ENCODE peak calls at places on chromosomes 6 and 20, in seven cellular contexts. G, P, Q, V, O, E and W are unnamed samples.

GRCh38 chr6:147700436-147701209 is 192.1 kb downstream of the SAMD5 start:
- DNase-seq in V (no peak), P (no peak), Q (no peak), O (no peak), E (no peak), G (no peak), W (no peak)

GRCh38 chr6:148854086-148854485 is 107.3 kb downstream of the UST start:
- DNase-seq in O (peak), P (no peak), V (no peak), G (peak), Q (no peak), E (no peak), W (no peak)

GRCh38 chr6:128239898-128240509 is 280.4 kb downstream of the PTPRK start:
- DNase-seq in G (no peak), P (no peak), E (no peak), Q (no peak), V (no peak), O (no peak), W (no peak)

GRCh38 chr6:148513145-148514071 is 170.8 kb downstream of the SASH1 start:
- DNase-seq in G (peak), E (no peak), P (no peak), O (peak), Q (no peak), V (peak), W (no peak)

GRCh38 chr20:62898093-62898964 is 28.0 kb downstream of the DIDO1 start:
- DNase-seq in E (no peak), O (no peak), P (no peak), V (no peak), Q (no peak), G (no peak), W (no peak)

GRCh38 chr6:17011985-17012384 is 89.9 kb upstream of the STMND1 start:
- DNase-seq in Q (no peak), V (no peak), O (no peak), P (no peak), E (no peak), G (no peak), W (no peak)

GRCh38 chr20:47352332-47353223 is 3.9 kb downstream of the ZMYND8 start:
- DNase-seq in O (peak), V (no peak), E (no peak), Q (no peak), G (peak), P (no peak), W (no peak)

GRCh38 chr20:1673424-1673823 is 15.8 kb upstream of the SIRPG start:
- DNase-seq in V (no peak), P (no peak), O (no peak), G (no peak), E (no peak), Q (no peak), W (no peak)

GRCh38 chr6:6461138-6461537 is 127.4 kb upstream of the LY86 start:
- DNase-seq in O (no peak), G (no peak), Q (no peak), P (no peak), E (no peak), V (no peak), W (no peak)

GRCh38 chr20:44083220-44083933 is 103.6 kb downstream of the JPH2 start:
- DNase-seq in O (peak), V (peak), P (peak), G (peak), Q (no peak), E (no peak), W (peak)

GRCh38 chr6:140909620-140910019 is 1223.1 kb upstream of the GJE1 start:
- DNase-seq in G (peak), V (peak), E (no peak), Q (no peak), P (no peak), O (no peak), W (no peak)

GRCh38 chr6:7004581-7005297 is 103.0 kb upstream of the RREB1 start:
- DNase-seq in E (no peak), P (no peak), Q (no peak), V (no peak), G (no peak), O (peak), W (peak)

GRCh38 chr6:20948531-20948930 is 414.3 kb downstream of the CDKAL1 start:
- DNase-seq in V (no peak), Q (no peak), E (no peak), G (no peak), O (no peak), P (no peak), W (no peak)

GRCh38 chr6:41824571-41825569 is 37.4 kb downstream of the TOMM6 start:
- DNase-seq in G (no peak), P (no peak), O (peak), Q (no peak), E (no peak), V (peak), W (no peak)

GRCh38 chr6:36697481-36697903 is at the start of gene RAB44:
- DNase-seq in V (no peak), E (no peak), O (no peak), Q (no peak), G (no peak), P (no peak), W (no peak)

GRCh38 chr6:118509009-118509617 is 39.0 kb upstream of the PLN start:
- DNase-seq in P (peak), E (no peak), G (peak), O (peak), Q (no peak), V (peak), W (peak)

GRCh38 chr6:57173056-57173885 is 1.1 kb downstream of the BAG2 start:
- DNase-seq in E (no peak), P (no peak), G (peak), Q (no peak), V (peak), O (peak), W (no peak)

GRCh38 chr6:75437451-75438185 is 56.0 kb downstream of the FILIP1 start:
- DNase-seq in Q (no peak), O (peak), G (peak), E (no peak), V (peak), P (no peak), W (peak)

GRCh38 chr6:63724721-63725120 is 89.1 kb downstream of the PHF3 start:
- DNase-seq in P (no peak), O (no peak), V (no peak), Q (no peak), G (no peak), E (no peak), W (no peak)

GRCh38 chr6:130993292-130993765 is 69.7 kb downstream of the EPB41L2 start:
- DNase-seq in V (no peak), G (no peak), O (peak), P (no peak), E (no peak), Q (no peak), W (no peak)

GRCh38 chr20:37519508-37520416 is 1.3 kb upstream of the NNAT start:
- DNase-seq in V (no peak), E (no peak), P (no peak), Q (no peak), O (no peak), G (no peak), W (no peak)

GRCh38 chr6:163416640-163417253 is 2.2 kb downstream of the QKI start:
- DNase-seq in G (peak), E (peak), V (peak), Q (peak), P (peak), O (peak), W (peak)

GRCh38 chr6:154432533-154433476 is 76.2 kb upstream of the IPCEF1 start:
- DNase-seq in O (peak), E (no peak), V (no peak), P (no peak), Q (peak), G (peak), W (no peak)

GRCh38 chr6:92538296-92538695 is 881.1 kb downstream of the EPHA7 start:
- DNase-seq in P (peak), V (no peak), G (no peak), E (no peak), Q (no peak), O (peak), W (no peak)

GRCh38 chr6:2783188-2783957 is 18.2 kb downstream of the WRNIP1 start:
- DNase-seq in G (peak), Q (no peak), V (peak), P (no peak), O (no peak), E (no peak), W (no peak)

GRCh38 chr6:135592276-135592675 is 94.7 kb upstream of the AHI1 start:
- DNase-seq in P (no peak), E (no peak), G (no peak), Q (no peak), O (no peak), V (no peak), W (no peak)

GRCh38 chr6:20751293-20751946 is 217.2 kb downstream of the CDKAL1 start:
- DNase-seq in O (no peak), E (no peak), G (no peak), P (no peak), V (peak), Q (no peak), W (no peak)

GRCh38 chr6:153059757-153060156 is 57.2 kb upstream of the MTRF1L start:
- DNase-seq in E (no peak), P (no peak), O (no peak), G (no peak), V (no peak), Q (no peak), W (no peak)

GRCh38 chr20:47370850-47371782 is 14.6 kb upstream of the ZMYND8 start:
- DNase-seq in Q (no peak), P (no peak), O (no peak), E (no peak), V (no peak), G (no peak), W (no peak)

GRCh38 chr20:53244711-53245110 is 272.6 kb downstream of the TSHZ2 start:
- DNase-seq in Q (no peak), P (no peak), O (no peak), G (no peak), E (no peak), V (no peak), W (no peak)

GRCh38 chr20:33684533-33685327 is 1.5 kb downstream of the E2F1 start:
- DNase-seq in Q (no peak), E (no peak), P (no peak), V (no peak), G (no peak), O (no peak), W (no peak)

GRCh38 chr6:123518441-123519190 is 118.1 kb downstream of the TRDN start:
- DNase-seq in E (no peak), V (no peak), G (peak), P (no peak), O (no peak), Q (no peak), W (no peak)

GRCh38 chr6:164216368-164216767 is 801.9 kb downstream of the QKI start:
- DNase-seq in O (no peak), G (no peak), V (no peak), E (no peak), Q (no peak), P (no peak), W (no peak)

GRCh38 chr20:572752-573151 is 29.2 kb upstream of the CSNK2A1 start:
- DNase-seq in Q (no peak), E (no peak), G (no peak), P (no peak), V (no peak), O (no peak), W (no peak)

DNA sequence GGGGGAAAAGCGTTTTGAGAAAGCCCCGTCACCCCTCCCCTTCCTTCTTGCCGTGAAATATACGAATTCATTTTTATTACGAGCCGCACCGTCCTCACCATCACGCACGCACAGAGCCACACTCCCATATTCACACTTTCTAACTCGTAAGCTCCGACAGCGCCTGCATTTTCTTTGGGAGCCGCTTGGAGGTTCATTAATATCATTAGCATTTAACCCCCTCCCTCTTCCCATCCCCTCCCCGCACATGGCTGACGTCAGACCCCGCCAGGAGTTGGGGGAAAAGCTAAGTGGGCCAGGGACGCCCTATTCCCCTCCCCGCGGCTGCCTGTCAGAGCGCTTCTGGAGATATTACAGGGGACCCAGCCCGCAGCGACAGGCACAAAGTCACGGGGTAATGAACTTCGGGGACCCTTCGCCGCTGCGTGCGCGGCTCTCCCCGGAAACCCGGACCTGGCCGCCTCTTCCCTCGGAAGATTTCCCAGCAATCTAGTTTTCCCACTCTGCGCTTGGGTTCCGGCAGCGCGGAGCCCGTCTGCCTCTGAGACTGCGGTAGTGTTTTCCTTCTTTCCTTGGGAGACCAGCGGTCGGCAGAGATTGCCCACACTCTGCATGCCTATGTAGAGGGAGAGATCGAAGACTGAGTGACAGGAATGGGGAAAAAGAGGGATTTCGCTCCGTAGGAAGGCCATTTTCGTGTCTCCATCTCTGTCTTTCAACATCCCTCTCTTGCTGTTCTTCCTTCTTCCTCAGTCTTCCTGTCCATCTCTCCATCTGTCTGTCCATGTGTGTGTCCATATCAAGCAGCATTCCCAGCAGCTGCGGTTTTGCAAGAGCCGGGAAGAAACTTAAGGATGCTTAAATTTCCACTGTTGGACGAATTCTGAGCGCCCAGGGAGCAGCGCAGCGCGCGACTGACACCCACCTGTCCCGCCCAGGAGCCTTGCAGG is at the start of gene NR2E1:
- DNase-seq in G (peak), E (no peak), P (no peak), O (no peak), Q (no peak), V (peak), W (no peak)
- H3K4me3 ChIP-seq in G (peak), E (no peak), P (no peak), O (no peak), Q (no peak), V (no peak), W (no peak)

DNA sequence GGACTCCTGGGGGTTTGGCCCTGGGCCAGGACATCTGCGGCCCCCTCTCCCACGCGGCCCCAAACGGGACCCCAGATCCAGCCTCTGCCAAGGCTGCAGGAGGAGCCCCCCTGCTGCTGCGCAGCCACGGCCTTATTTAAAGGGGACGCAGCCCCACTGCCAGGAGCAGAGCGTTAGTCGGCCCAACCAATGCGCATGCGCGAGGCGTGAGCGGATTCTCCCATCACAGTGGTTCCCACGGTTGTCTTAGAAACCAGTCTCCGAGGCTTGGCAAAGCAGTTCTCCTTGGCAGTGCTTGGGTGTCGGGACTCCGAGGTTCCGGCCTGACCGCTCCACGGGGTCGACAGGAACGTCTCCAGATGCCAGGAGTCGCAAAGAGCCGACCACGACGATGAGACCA is 288.3 kb upstream of the ZNF337 start:
- DNase-seq in V (peak), Q (no peak), P (no peak), G (no peak), E (no peak), O (peak), W (peak)
- H3K4me3 ChIP-seq in V (peak), Q (peak), P (peak), G (no peak), E (peak), O (no peak), W (peak)

GRCh38 chr20:17465236-17465635 is 65.9 kb downstream of the BFSP1 start:
- DNase-seq in V (no peak), Q (no peak), G (no peak), P (no peak), E (no peak), O (no peak), W (no peak)

GRCh38 chr20:17461941-17462340 is 69.2 kb downstream of the BFSP1 start:
- DNase-seq in O (no peak), G (no peak), P (no peak), Q (no peak), E (no peak), V (no peak), W (no peak)

GRCh38 chr20:17457064-17457463 is 74.1 kb downstream of the BFSP1 start:
- DNase-seq in E (no peak), G (no peak), P (no peak), Q (no peak), V (no peak), O (no peak), W (no peak)

GRCh38 chr20:17456226-17456625 is 75.0 kb downstream of the BFSP1 start:
- DNase-seq in O (no peak), G (no peak), P (no peak), Q (no peak), V (no peak), E (no peak), W (peak)

DNA sequence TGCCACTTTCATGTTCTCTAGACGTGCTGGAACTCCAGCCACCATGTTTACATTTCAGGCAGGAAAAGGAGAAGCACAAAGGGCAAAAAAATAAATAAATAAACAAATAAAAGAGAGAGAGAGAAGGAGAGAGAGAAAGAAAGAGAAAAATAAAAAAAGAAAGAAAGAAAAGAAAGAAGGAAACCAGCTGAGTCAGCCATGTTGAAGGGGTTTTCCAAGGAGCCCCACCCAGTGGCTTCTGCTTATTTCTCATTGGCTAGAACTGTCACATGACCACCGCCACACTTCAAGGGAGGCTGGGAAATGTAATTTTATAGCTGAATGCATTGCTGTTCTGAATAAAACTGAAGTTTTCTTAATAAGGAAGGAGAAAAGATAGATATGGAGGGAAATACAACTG is 71.1 kb downstream of the BFSP1 start:
- DNase-seq in O (no peak), P (no peak), V (no peak), E (no peak), Q (no peak), G (peak), W (no peak)
- H3K4me3 ChIP-seq in O (no peak), P (no peak), V (no peak), E (no peak), Q (no peak), G (no peak), W (no peak)

GRCh38 chr6:89727501-89727900 is 89.0 kb upstream of the LYRM2 start:
- DNase-seq in Q (no peak), O (no peak), G (no peak), E (no peak), P (no peak), V (no peak), W (no peak)

GRCh38 chr6:89729818-89730217 is 89.8 kb downstream of the MDN1 start:
- DNase-seq in O (no peak), E (no peak), G (no peak), V (no peak), P (no peak), Q (no peak), W (no peak)

GRCh38 chr6:89723046-89723445 is 84.5 kb upstream of the LYRM2 start:
- DNase-seq in G (no peak), O (no peak), E (no peak), V (no peak), Q (no peak), P (no peak), W (no peak)

GRCh38 chr6:89724981-89725380 is 86.4 kb upstream of the LYRM2 start:
- DNase-seq in P (no peak), G (no peak), E (no peak), V (no peak), O (no peak), Q (no peak), W (no peak)
- H3K4me3 ChIP-seq in P (no peak), G (no peak), E (no peak), V (no peak), O (no peak), Q (no peak), W (no peak)

GRCh38 chr6:13339863-13340635 is 11.7 kb upstream of the TBC1D7 start:
- DNase-seq in O (no peak), V (no peak), E (no peak), G (no peak), Q (no peak), P (no peak), W (no peak)

GRCh38 chr6:13336553-13336952 is 8.2 kb upstream of the TBC1D7 start:
- DNase-seq in V (peak), Q (peak), G (peak), E (peak), O (peak), P (peak), W (peak)

GRCh38 chr6:13342414-13343019 is 14.2 kb upstream of the TBC1D7 start:
- DNase-seq in E (no peak), O (no peak), Q (no peak), G (no peak), P (no peak), V (no peak), W (no peak)

GRCh38 chr6:13334953-13335352 is 6.6 kb upstream of the TBC1D7 start:
- DNase-seq in G (peak), O (peak), Q (no peak), P (no peak), V (no peak), E (no peak), W (no peak)

DNA sequence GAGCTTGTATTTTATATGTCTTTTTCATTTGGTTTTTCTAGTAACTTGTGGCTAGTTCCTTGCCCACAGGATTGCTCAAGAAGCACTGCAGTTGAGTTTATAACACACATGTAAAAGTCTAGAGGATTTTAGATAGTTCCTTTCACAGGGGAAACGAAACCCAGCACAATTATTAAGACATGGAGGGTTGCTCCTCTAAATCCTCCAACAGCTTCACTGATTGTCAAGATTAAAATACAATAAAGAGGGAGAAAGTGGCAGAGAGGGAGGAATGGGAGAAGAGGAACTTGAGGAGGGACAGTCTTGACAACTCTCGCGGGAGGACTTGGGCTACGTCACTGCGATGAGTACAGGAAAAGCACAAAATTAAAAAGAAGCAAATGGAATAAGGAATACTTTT is 9.7 kb upstream of the TBC1D7 start:
- DNase-seq in O (no peak), G (no peak), P (no peak), E (no peak), V (no peak), Q (no peak), W (no peak)
- H3K4me3 ChIP-seq in O (no peak), G (no peak), P (no peak), E (no peak), V (no peak), Q (no peak), W (no peak)

GRCh38 chr6:15905488-15906392 is 223.1 kb upstream of the MYLIP start:
- DNase-seq in O (no peak), E (no peak), P (no peak), Q (no peak), V (no peak), G (no peak), W (no peak)
- H3K4me3 ChIP-seq in O (no peak), E (no peak), P (no peak), Q (no peak), V (no peak), G (no peak), W (no peak)